ENCODE peak calls at places on chromosomes 5 and 9, in four cellular contexts. F is T-helper 1 cell, X is HCT116, E is mesenchymal stem cell. W is an unnamed sample.

GRCh38 chr9:120032639-120033038 is 547.3 kb downstream of the CDK5RAP2 start:
- DNase-seq in F (no peak), X (no peak), E (no peak), W (no peak)

GRCh38 chr5:59766394-59766793 is 127.1 kb downstream of the PDE4D start:
- DNase-seq in F (no peak), X (no peak), E (peak; percentile 28), W (no peak)

GRCh38 chr5:82670692-82671091 is 392.5 kb upstream of the RPS23 start:
- DNase-seq in F (no peak), X (no peak), E (no peak), W (no peak)

GRCh38 chr9:121861501-121862180 is 210.2 kb downstream of the DAB2IP start:
- DNase-seq in F (no peak), X (peak; percentile 31), E (peak; percentile 54), W (no peak)

GRCh38 chr9:99274511-99274910 is 52.4 kb downstream of the SEC61B start:
- DNase-seq in F (no peak), X (no peak), E (no peak), W (no peak)

GRCh38 chr5:150514708-150515211 is 6.8 kb downstream of the NDST1 start:
- DNase-seq in F (no peak), X (no peak), E (peak; percentile 64), W (peak; percentile 91)

GRCh38 chr9:69254223-69254622 is 70.8 kb upstream of the ENTREP1 start:
- DNase-seq in F (no peak), X (no peak), E (no peak), W (no peak)

GRCh38 chr5:463301-463700 is 20.3 kb downstream of the EXOC3 start:
- DNase-seq in F (no peak), X (no peak), E (no peak), W (no peak)

GRCh38 chr9:135811796-135812195 is 95.5 kb downstream of the CAMSAP1 start:
- DNase-seq in F (no peak), X (no peak), E (no peak), W (no peak)

GRCh38 chr9:138046641-138047301 is 169.2 kb downstream of the CACNA1B start:
- DNase-seq in F (no peak), X (no peak), E (no peak), W (no peak)

GRCh38 chr9:120480707-120481106 is 99.3 kb downstream of the CDK5RAP2 start:
- DNase-seq in F (no peak), X (no peak), E (no peak), W (no peak)